ENCODE peak calls at places on chromosomes 4 and X, in ten cellular contexts. G is pons, E is DMS 273 treated with DMSO at 0.1 percent for 48 hours, B is upper lobe of right lung, S is NCI-H1417 treated with DMSO at 0.1 percent for 48 hours, Y is upper lobe of left lung, A is GM12878, I is T-helper 1 cell, L is lower lobe of right lung, Z is putamen. H is an unnamed sample.

GRCh38 chr4:84597450-84597849 is 14.5 kb downstream of the CDS1 start:
- DNase-seq in G (no peak), E (no peak), B (no peak), S (no peak), Y (no peak), A (no peak), I (no peak), L (no peak), Z (no peak), H (no peak)

GRCh38 chr4:137794779-137795178 is 262.5 kb upstream of the PCDH18 start:
- DNase-seq in G (peak), E (peak), B (no peak), S (no peak), Y (no peak), A (no peak), I (no peak), L (no peak), Z (no peak), H (no peak)

GRCh38 chrX:17987783-17988182 is 126.7 kb upstream of the RAI2 start:
- DNase-seq in G (no peak), E (no peak), B (no peak), S (no peak), Y (no peak), A (no peak), I (no peak), L (no peak), Z (no peak), H (no peak)

GRCh38 chr4:85659626-85660213 is 184.8 kb downstream of the ARHGAP24 start:
- DNase-seq in G (no peak), E (no peak), B (no peak), S (no peak), Y (no peak), A (no peak), I (no peak), L (no peak), Z (no peak), H (no peak)

GRCh38 chr4:55733874-55734437 is 85.6 kb upstream of the EXOC1L start:
- DNase-seq in G (no peak), E (no peak), B (peak), S (no peak), Y (no peak), A (no peak), I (no peak), L (peak), Z (no peak), H (no peak)

GRCh38 chr4:52606040-52606439 is 53.1 kb downstream of the USP46 start:
- DNase-seq in G (no peak), E (no peak), B (no peak), S (no peak), Y (no peak), A (no peak), I (no peak), L (no peak), Z (no peak), H (no peak)

GRCh38 chr4:90990298-90990697 is 863.1 kb downstream of the CCSER1 start:
- DNase-seq in G (no peak), E (no peak), B (no peak), S (no peak), Y (no peak), A (no peak), I (no peak), L (no peak), Z (no peak), H (no peak)

GRCh38 chrX:21799767-21800166 is 39.6 kb upstream of the MBTPS2 start:
- DNase-seq in G (no peak), E (no peak), B (no peak), S (no peak), Y (no peak), A (no peak), I (no peak), L (no peak), Z (no peak), H (no peak)

GRCh38 chrX:13048265-13048664 is 3.8 kb upstream of the FAM9C start:
- DNase-seq in G (no peak), E (peak), B (no peak), S (no peak), Y (no peak), A (no peak), I (no peak), L (no peak), Z (no peak), H (peak)

GRCh38 chr4:8185280-8185679 is 13.8 kb upstream of the SH3TC1 start:
- DNase-seq in G (no peak), E (no peak), B (no peak), S (no peak), Y (no peak), A (no peak), I (no peak), L (no peak), Z (no peak), H (no peak)

GRCh38 chr4:85825937-85826678 is 351.2 kb downstream of the ARHGAP24 start:
- DNase-seq in G (peak), E (peak), B (no peak), S (peak), Y (no peak), A (no peak), I (no peak), L (no peak), Z (peak), H (peak)

GRCh38 chrX:50407976-50408375 is 62.6 kb downstream of the DGKK start:
- DNase-seq in G (no peak), E (no peak), B (no peak), S (no peak), Y (no peak), A (no peak), I (no peak), L (no peak), Z (no peak), H (no peak)

GRCh38 chr4:159608434-159608833 is 505.6 kb downstream of the RAPGEF2 start:
- DNase-seq in G (no peak), E (peak), B (no peak), S (no peak), Y (no peak), A (no peak), I (no peak), L (no peak), Z (no peak), H (no peak)

GRCh38 chrX:9464435-9465371 is at the start of gene TBL1X:
- DNase-seq in G (no peak), E (no peak), B (peak), S (no peak), Y (peak), A (no peak), I (peak), L (peak), Z (no peak), H (no peak)

GRCh38 chr4:19304028-19304427 is 947.7 kb upstream of the SLIT2 start:
- DNase-seq in G (no peak), E (no peak), B (no peak), S (no peak), Y (no peak), A (no peak), I (no peak), L (no peak), Z (no peak), H (no peak)

GRCh38 chrX:140091276-140091886 is 126.1 kb upstream of the CXorf66 start:
- DNase-seq in G (no peak), E (no peak), B (peak), S (no peak), Y (peak), A (no peak), I (no peak), L (peak), Z (no peak), H (no peak)

GRCh38 chr4:185395255-185395955 is at the start of gene LRP2BP:
- DNase-seq in G (peak), E (peak), B (no peak), S (no peak), Y (no peak), A (peak), I (no peak), L (no peak), Z (peak), H (peak)

GRCh38 chr4:80560337-80560736 is 224.8 kb downstream of the CFAP299 start:
- DNase-seq in G (no peak), E (no peak), B (no peak), S (no peak), Y (no peak), A (no peak), I (no peak), L (no peak), Z (no peak), H (no peak)

GRCh38 chr4:74793757-74794340 is 474 bp downstream of the BTC start:
- DNase-seq in G (no peak), E (peak), B (peak), S (no peak), Y (peak), A (no peak), I (no peak), L (peak), Z (no peak), H (no peak)

GRCh38 chr4:140212171-140212570 is 58.2 kb upstream of the MAML3 start:
- DNase-seq in G (no peak), E (no peak), B (no peak), S (no peak), Y (no peak), A (no peak), I (no peak), L (no peak), Z (no peak), H (no peak)

GRCh38 chr4:113815826-113816225 is 54.3 kb upstream of the CAMK2D start:
- DNase-seq in G (peak), E (no peak), B (no peak), S (no peak), Y (no peak), A (no peak), I (no peak), L (no peak), Z (no peak), H (no peak)

GRCh38 chrX:13463608-13464007 is 105.8 kb upstream of the EGFL6 start:
- DNase-seq in G (no peak), E (peak), B (no peak), S (peak), Y (no peak), A (no peak), I (no peak), L (no peak), Z (no peak), H (no peak)

GRCh38 chr4:55807556-55807955 is 12.0 kb upstream of the EXOC1L start:
- DNase-seq in G (no peak), E (no peak), B (no peak), S (no peak), Y (no peak), A (no peak), I (no peak), L (no peak), Z (no peak), H (no peak)

GRCh38 chr4:72489267-72489666 is 79.8 kb downstream of the ADAMTS3 start:
- DNase-seq in G (no peak), E (no peak), B (no peak), S (no peak), Y (no peak), A (no peak), I (no peak), L (no peak), Z (no peak), H (peak)

GRCh38 chrX:100864967-100865366 is 9.2 kb downstream of the NOX1 start:
- DNase-seq in G (peak), E (no peak), B (no peak), S (no peak), Y (no peak), A (no peak), I (no peak), L (no peak), Z (peak), H (peak)

GRCh38 chr4:113646456-113646809 is 115.1 kb downstream of the CAMK2D start:
- DNase-seq in G (no peak), E (no peak), B (no peak), S (no peak), Y (no peak), A (no peak), I (no peak), L (no peak), Z (no peak), H (no peak)

GRCh38 chrX:119756926-119757635 is 1.3 kb upstream of the SOWAHD start:
- DNase-seq in G (no peak), E (no peak), B (no peak), S (no peak), Y (no peak), A (no peak), I (no peak), L (no peak), Z (no peak), H (no peak)